ENCODE peak calls at places on chromosome 5, in six cellular contexts. W, U, B, T, H and S are unnamed samples.

GRCh38 chr5:99379187-99379586 is 450.4 kb upstream of the CHD1 start:
- DNase-seq in W (no peak), U (no peak), B (no peak), T (no peak), H (no peak), S (no peak)

GRCh38 chr5:137220523-137220927 is 278.6 kb downstream of the SPOCK1 start:
- DNase-seq in W (peak; percentile 80), U (peak; percentile 87), B (peak; percentile 76), T (peak; percentile 23), H (no peak), S (peak; percentile 58)

GRCh38 chr5:88660947-88661869 is 221.8 kb downstream of the MEF2C start:
- DNase-seq in W (peak; percentile 51), U (peak; percentile 84), B (no peak), T (peak; percentile 40), H (no peak), S (peak; percentile 94)

GRCh38 chr5:123083298-123083697 is 5.7 kb upstream of the PRDM6 start:
- DNase-seq in W (no peak), U (no peak), B (no peak), T (no peak), H (no peak), S (no peak)

GRCh38 chr5:181187500-181188213 is 17.3 kb downstream of the TRIM7 start:
- DNase-seq in W (peak; percentile 81), U (peak; percentile 94), B (peak; percentile 81), T (peak; percentile 66), H (no peak), S (peak; percentile 82)

GRCh38 chr5:116930628-116931027 is 356.0 kb upstream of the SEMA6A start:
- DNase-seq in W (no peak), U (no peak), B (no peak), T (no peak), H (no peak), S (no peak)

GRCh38 chr5:96562614-96563013 is 99.6 kb upstream of the CAST start:
- DNase-seq in W (peak; percentile 80), U (no peak), B (no peak), T (no peak), H (no peak), S (no peak)

GRCh38 chr5:130759061-130759460 is 406.0 kb downstream of the HINT1 start:
- DNase-seq in W (no peak), U (no peak), B (no peak), T (no peak), H (no peak), S (no peak)

GRCh38 chr5:136013559-136013958 is 15.2 kb upstream of the TGFBI start:
- DNase-seq in W (no peak), U (no peak), B (no peak), T (no peak), H (no peak), S (no peak)

GRCh38 chr5:116536279-116537161 is 38.1 kb downstream of the SEMA6A start:
- DNase-seq in W (no peak), U (no peak), B (peak; percentile 94), T (no peak), H (no peak), S (no peak)

GRCh38 chr5:56414056-56414455 is 180.9 kb upstream of the ANKRD55 start:
- DNase-seq in W (no peak), U (no peak), B (no peak), T (no peak), H (no peak), S (peak; percentile 87)

GRCh38 chr5:96214442-96215197 is 218.4 kb downstream of the PCSK1 start:
- DNase-seq in W (no peak), U (peak; percentile 46), B (peak; percentile 28), T (no peak), H (no peak), S (no peak)

GRCh38 chr5:23419115-23419514 is 88.3 kb upstream of the PRDM9 start:
- DNase-seq in W (no peak), U (peak; percentile 57), B (no peak), T (no peak), H (no peak), S (no peak)

GRCh38 chr5:124663101-124663506 is 83.3 kb downstream of the ZNF608 start:
- DNase-seq in W (no peak), U (no peak), B (peak; percentile 95), T (no peak), H (no peak), S (no peak)

GRCh38 chr5:66164044-66164790 is 20.1 kb downstream of the SREK1 start:
- DNase-seq in W (no peak), U (no peak), B (no peak), T (no peak), H (no peak), S (no peak)

GRCh38 chr5:96517294-96517693 is 84.2 kb upstream of the PCSK1 start:
- DNase-seq in W (peak; percentile 44), U (peak; percentile 62), B (no peak), T (no peak), H (no peak), S (no peak)

GRCh38 chr5:3741372-3741770 is 145.7 kb downstream of the IRX1 start:
- DNase-seq in W (no peak), U (peak; percentile 21), B (no peak), T (no peak), H (no peak), S (no peak)

GRCh38 chr5:76376141-76376900 is 26.8 kb upstream of the IQGAP2 start:
- DNase-seq in W (no peak), U (no peak), B (no peak), T (no peak), H (no peak), S (no peak)

GRCh38 chr5:155116456-155117251 is 103.1 kb downstream of the KIF4B start:
- DNase-seq in W (no peak), U (no peak), B (peak; percentile 41), T (no peak), H (no peak), S (no peak)

GRCh38 chr5:77454123-77454522 is 38.0 kb downstream of the WDR41 start:
- DNase-seq in W (no peak), U (no peak), B (no peak), T (no peak), H (no peak), S (no peak)

GRCh38 chr5:77452351-77452750 is 39.8 kb downstream of the WDR41 start:
- DNase-seq in W (no peak), U (no peak), B (no peak), T (no peak), H (no peak), S (no peak)

GRCh38 chr5:77448831-77449230 is 43.3 kb downstream of the WDR41 start:
- DNase-seq in W (no peak), U (no peak), B (no peak), T (no peak), H (no peak), S (no peak)

GRCh38 chr5:77449277-77449676 is 42.8 kb downstream of the WDR41 start:
- DNase-seq in W (no peak), U (no peak), B (no peak), T (no peak), H (no peak), S (peak; percentile 54)

DNA sequence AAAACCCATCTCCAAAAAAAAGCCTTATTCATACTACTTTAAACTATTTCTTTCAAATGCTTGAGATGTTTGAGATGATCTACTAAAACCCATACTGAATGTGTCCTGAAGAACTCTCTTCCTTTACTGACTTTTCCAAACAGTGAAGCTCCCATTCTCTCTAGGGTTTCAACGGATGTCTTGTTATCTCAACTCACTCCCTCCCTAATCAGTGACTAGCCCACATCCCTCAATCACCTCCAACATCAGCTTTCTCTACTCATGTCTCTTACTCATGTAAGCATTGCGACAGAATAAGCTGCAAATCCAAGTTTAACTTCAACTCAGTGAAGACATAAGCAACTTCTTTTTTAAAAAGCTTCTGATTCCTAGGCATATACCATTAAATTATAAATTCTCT is 42.1 kb downstream of the WDR41 start:
- DNase-seq in W (no peak), U (no peak), B (no peak), T (no peak), H (no peak), S (peak; percentile 24)
- TF ChIP-seq MYC in W (no peak), U (no peak), B (no peak), T (no peak), H (no peak), S (no peak)

GRCh38 chr5:14156611-14157493 is 13.7 kb downstream of the TRIO start:
- DNase-seq in W (peak; percentile 91), U (peak; percentile 77), B (peak; percentile 34), T (no peak), H (peak; percentile 67), S (peak; percentile 87)

GRCh38 chr5:14153932-14154646 is 10.9 kb downstream of the TRIO start:
- DNase-seq in W (peak; percentile 97), U (peak; percentile 57), B (no peak), T (no peak), H (no peak), S (no peak)

GRCh38 chr5:14155075-14155474 is 11.9 kb downstream of the TRIO start:
- DNase-seq in W (no peak), U (no peak), B (no peak), T (no peak), H (no peak), S (peak; percentile 31)

GRCh38 chr5:14155730-14156129 is 12.6 kb downstream of the TRIO start:
- DNase-seq in W (no peak), U (no peak), B (no peak), T (no peak), H (no peak), S (no peak)

DNA sequence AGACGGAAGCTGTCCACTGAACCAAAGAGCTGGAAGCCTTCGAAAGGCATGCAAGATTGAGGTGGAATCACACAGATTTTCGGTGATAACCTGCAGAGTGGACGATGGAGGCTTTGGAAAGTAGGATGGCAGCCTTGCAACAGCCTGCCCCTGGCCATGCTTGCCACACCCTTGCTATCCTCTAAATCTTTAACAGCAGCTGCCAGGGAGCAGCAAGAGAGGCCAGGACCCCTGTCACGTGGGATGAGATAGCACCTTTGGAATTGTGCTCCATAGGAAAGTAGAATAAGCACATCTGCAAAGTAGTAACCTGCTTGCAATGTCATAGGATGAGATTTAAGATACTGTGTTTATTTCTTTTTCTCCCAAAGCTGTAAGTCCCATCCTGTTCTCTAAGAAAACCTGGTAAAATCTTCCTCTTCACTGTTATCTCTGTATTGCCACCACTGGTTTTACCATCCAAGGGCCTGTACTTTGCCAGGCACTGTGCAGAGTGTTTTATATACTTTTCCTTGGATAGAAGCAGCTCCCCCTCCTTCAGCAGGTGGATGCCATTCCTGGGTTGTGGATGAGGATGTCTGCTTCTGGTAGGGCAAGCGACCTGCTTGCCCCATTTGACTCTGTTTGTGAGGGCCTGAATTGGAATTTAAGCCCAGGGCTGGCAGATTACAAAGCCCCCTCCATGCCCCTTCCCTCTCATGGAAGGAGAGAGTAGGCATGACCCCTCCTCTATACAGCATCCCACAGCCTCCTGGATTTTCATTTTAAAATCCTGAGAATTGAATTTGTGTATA is 10.1 kb downstream of the TRIO start:
- DNase-seq in W (no peak), U (peak; percentile 44), B (no peak), T (no peak), H (no peak), S (no peak)
- TF ChIP-seq MAX in W (no peak), U (no peak), B (no peak), T (no peak), H (no peak), S (no peak)

DNA sequence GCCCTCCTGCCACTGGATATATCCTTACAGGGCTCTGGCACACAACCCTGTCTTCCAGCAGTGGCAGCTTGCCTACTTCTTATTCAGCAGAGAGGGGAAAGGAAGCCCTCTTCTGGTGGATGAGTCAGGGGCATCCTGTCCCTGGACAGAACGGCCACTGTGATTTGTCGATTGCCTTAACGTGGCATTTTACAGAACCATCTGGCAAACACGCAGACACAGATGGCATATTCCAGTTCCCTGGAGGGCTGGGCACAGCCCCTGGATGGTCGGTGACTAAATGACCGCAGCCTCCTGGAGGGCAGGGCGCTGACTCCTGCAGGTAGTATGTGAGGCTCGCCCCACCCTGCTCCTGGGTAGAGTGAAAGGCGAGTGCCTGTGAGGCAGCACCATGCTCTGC is 62.1 kb downstream of the DCP2 start:
- DNase-seq in W (peak; percentile 48), U (no peak), B (no peak), T (no peak), H (no peak), S (peak; percentile 18)
- TF ChIP-seq CTCF in W (peak; percentile 13), U (no peak), B (peak; percentile 30), T (no peak), H (no peak), S (no peak)

GRCh38 chr5:50606179-50606578 is 60.3 kb upstream of the PARP8 start:
- DNase-seq in W (no peak), U (no peak), B (no peak), T (no peak), H (peak; percentile 21), S (no peak)
- TF ChIP-seq MYC in W (no peak), U (no peak), B (no peak), T (no peak), H (no peak), S (no peak)